ENCODE peak calls at places on chromosomes 13 and 19, in five cellular contexts. K, S, L, Z and E are unnamed samples.

GRCh38 chr19:16070366-16070990 is 5.8 kb upstream of the TPM4 start:
- DNase-seq in S (peak), L (no peak), K (peak), Z (peak), E (peak)

GRCh38 chr13:92463134-92463533 is 763.5 kb upstream of the GPC6 start:
- DNase-seq in Z (no peak), S (no peak), K (no peak), L (no peak), E (no peak)

GRCh38 chr19:15337202-15337601 is 4.9 kb upstream of the BRD4 start:
- DNase-seq in S (no peak), K (no peak), L (no peak), Z (no peak), E (no peak)

GRCh38 chr13:104460553-104460952 is 1394.3 kb upstream of the SLC10A2 start:
- DNase-seq in L (no peak), S (no peak), Z (no peak), K (no peak), E (no peak)

GRCh38 chr13:46622918-46623256 is 69.9 kb downstream of the LRCH1 start:
- DNase-seq in L (no peak), S (no peak), K (peak), Z (no peak), E (no peak)

GRCh38 chr19:32824906-32825608 is 44.5 kb downstream of the SLC7A9 start:
- DNase-seq in Z (no peak), L (no peak), S (no peak), K (no peak), E (no peak)

GRCh38 chr13:84648069-84648640 is 765.9 kb upstream of the SLITRK1 start:
- DNase-seq in Z (no peak), L (no peak), K (no peak), S (no peak), E (no peak)

GRCh38 chr13:42041017-42041683 is 7.3 kb upstream of the DGKH start:
- DNase-seq in K (peak), Z (peak), S (no peak), L (peak), E (no peak)

GRCh38 chr13:28357846-28358496 is 137.0 kb downstream of the FLT1 start:
- DNase-seq in K (no peak), S (no peak), L (no peak), Z (no peak), E (no peak)

GRCh38 chr19:18007605-18007938 is 398 bp upstream of the ARRDC2 start:
- DNase-seq in Z (no peak), K (no peak), S (no peak), L (no peak), E (no peak)

GRCh38 chr13:24065172-24065571 is 95.3 kb upstream of the SPATA13 start:
- DNase-seq in S (no peak), Z (no peak), L (no peak), K (no peak), E (no peak)

GRCh38 chr13:110392510-110393233 is 85.6 kb downstream of the COL4A2 start:
- DNase-seq in K (no peak), L (no peak), Z (no peak), S (no peak), E (no peak)

GRCh38 chr19:11736696-11737095 is 2.0 kb downstream of the ZNF823 start:
- DNase-seq in K (peak), S (no peak), Z (peak), L (no peak), E (no peak)